ENCODE peak calls at places on chromosome 10, in seven cellular contexts. N, T, A, I, V, S and M are unnamed samples.

GRCh38 chr10:79615577-79615976 is 4.8 kb downstream of the SFTPA1 start:
- DNase-seq in A (no peak), T (no peak), V (no peak), I (no peak), N (no peak), S (no peak), M (no peak)

GRCh38 chr10:47378606-47379444 is 5.3 kb downstream of the ZNF488 start:
- DNase-seq in T (no peak), A (no peak), I (no peak), V (no peak), S (no peak), N (no peak), M (no peak)

GRCh38 chr10:18214692-18215563 is 74.7 kb downstream of the CACNB2 start:
- DNase-seq in N (no peak), V (peak; percentile 57), A (peak; percentile 18), T (peak; percentile 48), S (peak; percentile 73), I (peak; percentile 65), M (peak; percentile 33)

GRCh38 chr10:73867126-73867807 is 7.1 kb downstream of the CAMK2G start:
- DNase-seq in S (no peak), I (no peak), T (no peak), A (no peak), V (peak; percentile 34), N (no peak), M (no peak)

GRCh38 chr10:49418328-49418727 is 22.4 kb upstream of the DRGX start:
- DNase-seq in A (peak; percentile 19), S (no peak), N (no peak), I (no peak), V (no peak), T (no peak), M (no peak)

GRCh38 chr10:73774637-73775036 is 7.2 kb upstream of the CHCHD1 start:
- DNase-seq in I (no peak), T (no peak), N (no peak), S (peak; percentile 24), A (peak; percentile 53), V (no peak), M (no peak)

GRCh38 chr10:114208351-114208750 is 29.2 kb downstream of the TDRD1 start:
- DNase-seq in I (no peak), T (no peak), V (no peak), N (no peak), S (no peak), A (no peak), M (no peak)

GRCh38 chr10:5888843-5889623 is 660 bp downstream of the ANKRD16 start:
- DNase-seq in T (no peak), S (no peak), N (peak; percentile 44), V (peak; percentile 40), I (peak; percentile 35), A (peak; percentile 37), M (no peak)

GRCh38 chr10:33066558-33067236 is 108.7 kb upstream of the ITGB1 start:
- DNase-seq in T (peak; percentile 29), A (no peak), N (no peak), S (peak; percentile 60), I (no peak), V (no peak), M (no peak)

GRCh38 chr10:101101488-101101887 is 29.6 kb upstream of the TLX1 start:
- DNase-seq in A (no peak), V (no peak), T (no peak), S (no peak), N (no peak), I (no peak), M (no peak)

GRCh38 chr10:13758761-13759160 is 172.0 kb downstream of the PRPF18 start:
- DNase-seq in V (no peak), N (no peak), S (no peak), T (no peak), I (no peak), A (no peak), M (no peak)

GRCh38 chr10:47257396-47258120 is 42.4 kb upstream of the GDF10 start:
- DNase-seq in N (no peak), S (peak; percentile 65), T (no peak), A (no peak), V (no peak), I (no peak), M (no peak)

GRCh38 chr10:45514283-45515270 is 140.6 kb downstream of the ALOX5 start:
- DNase-seq in I (no peak), N (no peak), T (no peak), V (no peak), S (peak; percentile 43), A (no peak), M (peak; percentile 51)

GRCh38 chr10:14952851-14953451 is 945 bp downstream of the DCLRE1C start:
- DNase-seq in S (peak; percentile 16), I (no peak), N (no peak), A (no peak), T (no peak), V (no peak), M (no peak)

GRCh38 chr10:3347413-3348147 is 175.0 kb upstream of the PITRM1 start:
- DNase-seq in I (peak; percentile 64), N (no peak), S (no peak), V (no peak), T (no peak), A (no peak), M (no peak)

GRCh38 chr10:28444031-28444430 is 88.9 kb upstream of the WAC start:
- DNase-seq in A (no peak), V (no peak), S (no peak), N (no peak), I (no peak), T (no peak), M (no peak)

GRCh38 chr10:89279449-89279869 is 22.4 kb upstream of the IFIT2 start:
- DNase-seq in I (peak; percentile 22), S (no peak), N (no peak), T (no peak), V (no peak), A (no peak), M (no peak)

GRCh38 chr10:49610015-49610734 is at the start of gene SLC18A3:
- DNase-seq in V (no peak), T (no peak), S (no peak), A (no peak), I (no peak), N (no peak), M (no peak)

GRCh38 chr10:29055091-29055490 is 233.8 kb upstream of the LYZL1 start:
- DNase-seq in S (no peak), T (no peak), N (no peak), I (no peak), V (no peak), A (no peak), M (no peak)

GRCh38 chr10:52316500-52316899 is 2.4 kb downstream of the DKK1 start:
- DNase-seq in V (no peak), N (no peak), I (no peak), S (no peak), T (no peak), A (no peak), M (no peak)

GRCh38 chr10:52318822-52319464 is 4.9 kb downstream of the DKK1 start:
- DNase-seq in T (peak; percentile 66), N (no peak), V (no peak), I (no peak), A (no peak), S (peak; percentile 98), M (no peak)

GRCh38 chr10:52316005-52316404 is 1.9 kb downstream of the DKK1 start:
- DNase-seq in I (no peak), A (no peak), V (no peak), T (no peak), N (no peak), S (peak; percentile 56), M (no peak)

GRCh38 chr10:52319926-52320325 is 5.8 kb downstream of the DKK1 start:
- DNase-seq in V (no peak), A (no peak), I (no peak), N (no peak), T (no peak), S (peak; percentile 68), M (no peak)

DNA sequence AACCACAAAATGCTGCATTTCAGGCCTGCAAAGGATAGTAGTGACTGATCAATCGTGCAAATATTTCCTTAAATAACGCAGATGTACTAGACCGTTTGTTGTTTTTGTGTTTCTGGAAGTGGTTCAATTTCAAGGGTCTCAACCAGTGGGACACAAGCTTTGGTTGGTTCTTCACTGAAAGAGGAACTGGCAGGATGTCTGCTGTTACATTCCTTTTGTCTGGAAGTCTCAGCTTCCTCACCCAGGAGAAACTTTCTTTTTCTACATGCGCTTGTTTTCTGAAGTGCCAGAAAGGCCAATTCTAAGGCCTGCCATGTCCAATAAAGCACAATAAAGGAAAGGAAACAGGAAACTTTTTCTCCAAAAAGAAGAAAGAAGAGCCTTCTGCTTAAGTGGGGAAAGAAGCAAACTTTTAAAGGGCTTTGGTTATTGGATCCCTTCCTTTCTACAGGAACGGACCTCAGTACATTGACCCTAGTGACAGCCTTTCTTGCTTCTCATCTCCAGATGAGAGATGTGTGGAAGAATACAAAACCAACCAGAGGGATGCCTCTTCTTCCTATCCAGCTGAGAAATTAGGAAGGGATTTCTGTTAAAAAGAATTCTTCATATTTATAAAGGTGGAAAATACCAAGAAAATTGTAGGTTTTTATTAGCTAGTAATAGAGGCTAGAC is 4.2 kb downstream of the DKK1 start:
- DNase-seq in V (no peak), I (no peak), A (no peak), T (no peak), N (no peak), S (peak; percentile 68), M (no peak)
- TF ChIP-seq POLR2A in V (no peak), I (no peak), A (no peak), T (no peak), N (no peak), S (no peak), M (no peak)

GRCh38 chr10:132652446-132652845 is 114.9 kb downstream of the INPP5A start:
- DNase-seq in S (no peak), V (no peak), I (no peak), A (no peak), T (no peak), N (no peak), M (no peak)
- H3K27ac ChIP-seq in S (no peak overlapping the region), V (no peak overlapping the region), I (no peak overlapping the region), A (no peak overlapping the region), T (no peak overlapping the region), N (no peak overlapping the region), M (no peak overlapping the region)

GRCh38 chr10:117781216-117781836 is 238.8 kb downstream of the EMX2 start:
- DNase-seq in T (no peak), I (no peak), S (no peak), V (no peak), A (no peak), N (no peak), M (no peak)
- H3K4me3 ChIP-seq in T (no peak overlapping the region), I (no peak overlapping the region), S (no peak overlapping the region), V (no peak overlapping the region), A (no peak overlapping the region), N (no peak overlapping the region), M (no peak overlapping the region)

GRCh38 chr10:50624866-50625491 is 1.2 kb upstream of the SGMS1 start:
- DNase-seq in A (peak; percentile 93), S (peak; percentile 64), V (no peak), T (peak; percentile 83), N (peak; percentile 78), I (no peak), M (peak; percentile 74)

GRCh38 chr10:50623299-50624153 is at the start of gene SGMS1:
- DNase-seq in T (peak; percentile 81), I (peak; percentile 86), S (peak; percentile 83), N (peak; percentile 78), V (peak; percentile 83), A (peak; percentile 87), M (peak; percentile 80)

GRCh38 chr10:50625663-50626062 is 1.9 kb upstream of the SGMS1 start:
- DNase-seq in S (no peak), N (no peak), I (no peak), T (peak; percentile 15), V (no peak), A (no peak), M (no peak)

GRCh38 chr10:50622497-50623298 is 1.1 kb downstream of the SGMS1 start:
- DNase-seq in V (peak; percentile 60), A (peak; percentile 41), N (peak; percentile 42), T (peak; percentile 46), S (peak; percentile 50), I (peak; percentile 45), M (peak; percentile 32)

GRCh38 chr10:50624154-50624865 is 554 bp upstream of the SGMS1 start:
- DNase-seq in S (peak; percentile 93), I (peak; percentile 97), N (peak; percentile 88), T (peak; percentile 70), V (peak; percentile 97), A (peak; percentile 93), M (peak; percentile 92)
- TF ChIP-seq POLR2A in S (no peak), I (peak; percentile 62), N (no peak), T (peak; percentile 9), V (peak; percentile 75), A (no peak), M (peak; percentile 53)